ENCODE peak calls at places on chromosomes 6 and 20, in six cellular contexts. One of them, this sample, is unnamed.

GRCh38 chr6:142242269-142242668 is 59.5 kb upstream of the ADGRG6 start:
- DNase-seq in psoas muscle: no peak
- DNase-seq in left lung: no peak
- DNase-seq in right lobe of liver: no peak
- DNase-seq in HCT116: no peak
- DNase-seq in GM10248: no peak
- DNase-seq in this sample: no peak

GRCh38 chr20:6053776-6054688 is at the start of gene LRRN4:
- DNase-seq in psoas muscle: no peak
- DNase-seq in left lung: peak
- DNase-seq in right lobe of liver: no peak
- DNase-seq in HCT116: peak
- DNase-seq in GM10248: no peak
- DNase-seq in this sample: peak

GRCh38 chr6:95574811-95575210 is 2.5 kb upstream of the MANEA start:
- DNase-seq in psoas muscle: no peak
- DNase-seq in left lung: no peak
- DNase-seq in right lobe of liver: no peak
- DNase-seq in HCT116: no peak
- DNase-seq in GM10248: no peak
- DNase-seq in this sample: no peak

GRCh38 chr20:11124849-11125505 is 451.2 kb upstream of the JAG1 start:
- DNase-seq in psoas muscle: no peak
- DNase-seq in left lung: no peak
- DNase-seq in right lobe of liver: no peak
- DNase-seq in HCT116: no peak
- DNase-seq in GM10248: no peak
- DNase-seq in this sample: no peak

GRCh38 chr6:399785-400517 is 8.4 kb downstream of the IRF4 start:
- DNase-seq in psoas muscle: no peak
- DNase-seq in left lung: no peak
- DNase-seq in right lobe of liver: no peak
- DNase-seq in HCT116: no peak
- DNase-seq in GM10248: peak
- DNase-seq in this sample: no peak

GRCh38 chr6:4924872-4925271 is 79.0 kb downstream of the RPP40 start:
- DNase-seq in psoas muscle: no peak
- DNase-seq in left lung: no peak
- DNase-seq in right lobe of liver: no peak
- DNase-seq in HCT116: no peak
- DNase-seq in GM10248: no peak
- DNase-seq in this sample: no peak

GRCh38 chr6:352474-352873 is 39.1 kb upstream of the IRF4 start:
- DNase-seq in psoas muscle: no peak
- DNase-seq in left lung: no peak
- DNase-seq in right lobe of liver: no peak
- DNase-seq in HCT116: no peak
- DNase-seq in GM10248: no peak
- DNase-seq in this sample: no peak

GRCh38 chr6:92577077-92577719 is 842.2 kb downstream of the EPHA7 start:
- DNase-seq in psoas muscle: peak
- DNase-seq in left lung: no peak
- DNase-seq in right lobe of liver: no peak
- DNase-seq in HCT116: no peak
- DNase-seq in GM10248: no peak
- DNase-seq in this sample: no peak

GRCh38 chr6:81166770-81167169 is 585.7 kb downstream of the TENT5A start:
- DNase-seq in psoas muscle: no peak
- DNase-seq in left lung: no peak
- DNase-seq in right lobe of liver: no peak
- DNase-seq in HCT116: no peak
- DNase-seq in GM10248: no peak
- DNase-seq in this sample: no peak

GRCh38 chr20:6122873-6123649 is at the start of gene FERMT1:
- DNase-seq in psoas muscle: peak
- DNase-seq in left lung: peak
- DNase-seq in right lobe of liver: peak
- DNase-seq in HCT116: peak
- DNase-seq in GM10248: peak
- DNase-seq in this sample: peak

GRCh38 chr6:50381106-50381415 is 331.3 kb upstream of the DEFB112 start:
- DNase-seq in psoas muscle: no peak
- DNase-seq in left lung: no peak
- DNase-seq in right lobe of liver: no peak
- DNase-seq in HCT116: no peak
- DNase-seq in GM10248: no peak
- DNase-seq in this sample: peak

GRCh38 chr6:15512126-15512525 is 150.7 kb downstream of the DTNBP1 start:
- DNase-seq in psoas muscle: no peak
- DNase-seq in left lung: no peak
- DNase-seq in right lobe of liver: no peak
- DNase-seq in HCT116: no peak
- DNase-seq in GM10248: no peak
- DNase-seq in this sample: no peak

GRCh38 chr20:1505361-1505760 is 14.1 kb upstream of the SIRPB2 start:
- DNase-seq in psoas muscle: no peak
- DNase-seq in left lung: no peak
- DNase-seq in right lobe of liver: no peak
- DNase-seq in HCT116: no peak
- DNase-seq in GM10248: no peak
- DNase-seq in this sample: no peak

GRCh38 chr20:53550590-53551187 is 43.0 kb downstream of the ZNF217 start:
- DNase-seq in psoas muscle: no peak
- DNase-seq in left lung: no peak
- DNase-seq in right lobe of liver: no peak
- DNase-seq in HCT116: no peak
- DNase-seq in GM10248: no peak
- DNase-seq in this sample: no peak

GRCh38 chr6:31687860-31688693 is 7.2 kb upstream of the LY6G5C start:
- DNase-seq in psoas muscle: no peak
- DNase-seq in left lung: no peak
- DNase-seq in right lobe of liver: no peak
- DNase-seq in HCT116: no peak
- DNase-seq in GM10248: no peak
- DNase-seq in this sample: no peak

GRCh38 chr6:14210077-14210476 is 92.5 kb downstream of the CD83 start:
- DNase-seq in psoas muscle: no peak
- DNase-seq in left lung: no peak
- DNase-seq in right lobe of liver: no peak
- DNase-seq in HCT116: no peak
- DNase-seq in GM10248: no peak
- DNase-seq in this sample: no peak

GRCh38 chr6:14212632-14213031 is 95.1 kb downstream of the CD83 start:
- DNase-seq in psoas muscle: no peak
- DNase-seq in left lung: no peak
- DNase-seq in right lobe of liver: no peak
- DNase-seq in HCT116: no peak
- DNase-seq in GM10248: no peak
- DNase-seq in this sample: no peak

GRCh38 chr6:14212020-14212419 is 94.4 kb downstream of the CD83 start:
- DNase-seq in psoas muscle: no peak
- DNase-seq in left lung: no peak
- DNase-seq in right lobe of liver: no peak
- DNase-seq in HCT116: no peak
- DNase-seq in GM10248: no peak
- DNase-seq in this sample: peak

GRCh38 chr6:14211596-14211961 is 94.0 kb downstream of the CD83 start:
- DNase-seq in psoas muscle: peak
- DNase-seq in left lung: peak
- DNase-seq in right lobe of liver: peak
- DNase-seq in HCT116: no peak
- DNase-seq in GM10248: peak
- DNase-seq in this sample: no peak

GRCh38 chr6:14210663-14211595 is 93.4 kb downstream of the CD83 start:
- DNase-seq in psoas muscle: peak
- DNase-seq in left lung: peak
- DNase-seq in right lobe of liver: peak
- DNase-seq in HCT116: peak
- DNase-seq in GM10248: peak
- DNase-seq in this sample: peak
- TF ChIP-seq CTCF in psoas muscle: peak
- TF ChIP-seq CTCF in left lung: peak
- TF ChIP-seq CTCF in right lobe of liver: peak
- TF ChIP-seq CTCF in HCT116: peak
- TF ChIP-seq CTCF in GM10248: peak
- TF ChIP-seq CTCF in this sample: peak

GRCh38 chr6:33211666-33212422 is 3.5 kb downstream of the RING1 start:
- DNase-seq in psoas muscle: no peak
- DNase-seq in left lung: no peak
- DNase-seq in right lobe of liver: peak
- DNase-seq in HCT116: no peak
- DNase-seq in GM10248: no peak
- DNase-seq in this sample: no peak
- TF ChIP-seq CTCF in psoas muscle: no peak
- TF ChIP-seq CTCF in left lung: no peak
- TF ChIP-seq CTCF in right lobe of liver: no peak
- TF ChIP-seq CTCF in HCT116: peak
- TF ChIP-seq CTCF in GM10248: no peak
- TF ChIP-seq CTCF in this sample: no peak

DNA sequence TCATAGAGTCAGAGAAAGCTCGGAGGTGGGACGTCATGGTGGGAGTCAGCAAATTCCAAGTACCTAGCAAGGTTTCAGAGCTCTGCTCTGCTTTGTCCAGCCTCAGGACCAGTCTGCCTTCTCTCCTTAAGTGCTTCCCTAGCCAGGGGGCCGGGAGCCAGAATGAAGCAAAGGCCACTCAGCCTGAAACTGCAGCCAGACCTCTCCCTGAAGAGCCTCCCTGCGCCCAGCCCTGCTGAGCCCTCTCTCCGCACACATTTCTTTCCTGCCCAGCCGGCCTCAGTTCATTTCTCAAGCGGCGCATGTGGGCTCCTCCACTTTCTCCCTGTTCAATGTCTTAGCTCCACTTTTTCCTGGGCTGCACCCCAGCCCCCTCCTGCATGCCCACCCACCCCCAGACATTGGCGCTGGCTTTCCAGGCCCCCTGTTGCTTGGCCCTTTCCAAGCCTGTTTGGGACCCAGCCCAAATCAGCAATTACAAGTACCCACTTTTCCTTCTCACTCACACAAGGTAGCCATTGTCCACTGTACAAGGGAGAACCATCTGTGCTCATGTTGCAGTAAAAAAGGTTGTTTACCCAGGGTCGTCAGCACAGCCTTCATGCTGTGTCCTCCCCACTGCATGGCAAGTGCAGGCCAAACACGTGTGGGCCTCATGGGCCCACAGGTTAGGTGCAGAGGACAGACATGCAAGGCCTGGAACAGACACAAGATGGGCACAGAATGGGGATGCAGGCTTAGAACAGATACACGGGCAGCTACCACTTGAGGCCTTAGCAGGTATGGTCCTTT is 147.1 kb downstream of the MRPL14 start:
- DNase-seq in psoas muscle: no peak
- DNase-seq in left lung: no peak
- DNase-seq in right lobe of liver: peak
- DNase-seq in HCT116: no peak
- DNase-seq in GM10248: no peak
- DNase-seq in this sample: no peak
- TF ChIP-seq CTCF in psoas muscle: no peak
- TF ChIP-seq CTCF in left lung: no peak
- TF ChIP-seq CTCF in right lobe of liver: no peak
- TF ChIP-seq CTCF in HCT116: no peak
- TF ChIP-seq CTCF in GM10248: no peak
- TF ChIP-seq CTCF in this sample: no peak

DNA sequence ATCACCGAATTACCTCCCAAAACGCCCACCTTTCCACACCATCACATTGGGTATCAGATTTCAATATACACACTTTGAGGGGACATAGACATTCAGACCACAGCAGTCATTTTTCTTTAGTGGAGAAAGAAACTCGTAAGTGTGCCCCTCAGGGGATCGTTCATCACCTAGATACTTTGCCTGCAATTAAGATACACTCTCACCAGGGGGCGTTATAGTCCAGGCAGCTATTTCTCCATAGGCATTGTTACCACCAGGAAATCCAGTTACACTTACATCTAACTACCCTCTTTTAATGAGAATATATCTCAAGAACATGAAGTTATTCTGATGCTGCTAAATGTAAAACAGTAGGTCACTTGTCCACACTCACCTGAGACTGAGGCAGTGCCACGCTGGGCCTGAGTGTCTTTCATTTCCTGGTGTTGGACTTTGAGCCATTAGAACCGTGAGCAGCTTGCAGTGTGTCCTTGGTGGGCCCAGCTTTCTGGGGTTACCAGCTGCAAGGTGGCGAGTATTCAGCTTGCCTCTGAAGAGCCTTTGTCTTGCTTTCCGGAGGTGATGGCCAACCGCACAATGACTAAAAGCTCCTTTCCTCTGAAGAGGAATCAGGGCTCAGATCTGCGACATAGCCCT is 35.1 kb upstream of the UNC93A start:
- DNase-seq in psoas muscle: no peak
- DNase-seq in left lung: no peak
- DNase-seq in right lobe of liver: no peak
- DNase-seq in HCT116: no peak
- DNase-seq in GM10248: no peak
- DNase-seq in this sample: no peak
- TF ChIP-seq CTCF in psoas muscle: no peak
- TF ChIP-seq CTCF in left lung: no peak
- TF ChIP-seq CTCF in right lobe of liver: peak
- TF ChIP-seq CTCF in HCT116: peak
- TF ChIP-seq CTCF in GM10248: no peak
- TF ChIP-seq CTCF in this sample: no peak

GRCh38 chr20:50713677-50714101 is 17.7 kb upstream of the PARD6B start:
- DNase-seq in psoas muscle: no peak
- DNase-seq in left lung: no peak
- DNase-seq in right lobe of liver: no peak
- DNase-seq in HCT116: no peak
- DNase-seq in GM10248: no peak
- DNase-seq in this sample: peak
- TF ChIP-seq CTCF in psoas muscle: peak
- TF ChIP-seq CTCF in left lung: no peak
- TF ChIP-seq CTCF in right lobe of liver: peak
- TF ChIP-seq CTCF in HCT116: peak
- TF ChIP-seq CTCF in GM10248: no peak
- TF ChIP-seq CTCF in this sample: peak